ENCODE peak calls at places on chromosomes 4 and X, in five cellular contexts. L, Q, J, M and D are unnamed samples.

GRCh38 chrX:74923942-74924448 is 1.3 kb downstream of the NEXMIF start:
- DNase-seq in Q (peak; percentile 16), L (no peak), M (no peak), J (no peak), D (no peak)

GRCh38 chrX:13418126-13419091 is 98.6 kb upstream of the ATXN3L start:
- DNase-seq in M (peak; percentile 62), J (no peak), L (no peak), Q (no peak), D (peak; percentile 54)

GRCh38 chr4:180057891-180058643 is 2185.1 kb upstream of the TENM3 start:
- DNase-seq in M (peak; percentile 29), J (peak; percentile 35), L (peak; percentile 62), Q (peak; percentile 57), D (peak; percentile 20)

GRCh38 chr4:95178938-95179337 is 369.8 kb downstream of the UNC5C start:
- DNase-seq in J (no peak), M (no peak), L (no peak), Q (no peak), D (no peak)

GRCh38 chr4:165293927-165294649 is 33.4 kb upstream of the MSMO1 start:
- DNase-seq in Q (no peak), J (no peak), L (no peak), M (no peak), D (no peak)

GRCh38 chrX:153612413-153612812 is 13.5 kb upstream of the CCNQ start:
- DNase-seq in Q (no peak), L (no peak), J (no peak), M (no peak), D (no peak)

GRCh38 chrX:129663171-129663570 is 8.4 kb upstream of the APLN start:
- DNase-seq in J (no peak), Q (no peak), M (peak; percentile 9), L (no peak), D (peak; percentile 24)

GRCh38 chr4:69708211-69708610 is 52.2 kb downstream of the SULT1B1 start:
- DNase-seq in M (no peak), L (no peak), Q (no peak), J (no peak), D (no peak)

GRCh38 chrX:19532709-19533108 is 17.4 kb upstream of the MAP3K15 start:
- DNase-seq in J (no peak), L (no peak), M (no peak), Q (no peak), D (no peak)

GRCh38 chr4:72451349-72451748 is 117.7 kb downstream of the ADAMTS3 start:
- DNase-seq in J (no peak), L (no peak), Q (no peak), M (no peak), D (no peak)

GRCh38 chrX:150438165-150438564 is 75.0 kb downstream of the MAMLD1 start:
- DNase-seq in J (no peak), L (no peak), M (no peak), Q (no peak), D (no peak)